ENCODE peak calls at places on chromosome 5, in four cellular contexts. S, W, M and Y are unnamed samples.

GRCh38 chr5:57780306-57780958 is 297.8 kb upstream of the ACTBL2 start:
- DNase-seq in S (peak; percentile 14), W (no peak), M (no peak), Y (peak; percentile 36)

GRCh38 chr5:89303033-89303480 is 420.1 kb upstream of the MEF2C start:
- DNase-seq in S (no peak), W (no peak), M (no peak), Y (no peak)

GRCh38 chr5:52876456-52876855 is 88.7 kb downstream of the ITGA1 start:
- DNase-seq in S (no peak), W (no peak), M (no peak), Y (no peak)

GRCh38 chr5:172769598-172770373 is 1.2 kb downstream of the DUSP1 start:
- DNase-seq in S (no peak), W (peak; percentile 54), M (peak; percentile 49), Y (no peak)

GRCh38 chr5:24073097-24073496 is 565.7 kb downstream of the PRDM9 start:
- DNase-seq in S (peak; percentile 93), W (no peak), M (no peak), Y (no peak)

GRCh38 chr5:154753792-154754191 is 1.4 kb upstream of the LARP1 start:
- DNase-seq in S (no peak), W (peak; percentile 98), M (no peak), Y (no peak)

GRCh38 chr5:108650997-108651396 is 96.7 kb upstream of the FER start:
- DNase-seq in S (peak; percentile 50), W (peak; percentile 80), M (no peak), Y (no peak)

GRCh38 chr5:23352437-23352836 is 155.0 kb upstream of the PRDM9 start:
- DNase-seq in S (peak; percentile 81), W (no peak), M (no peak), Y (peak; percentile 34)

GRCh38 chr5:44546283-44546682 is 157.1 kb upstream of the FGF10 start:
- DNase-seq in S (no peak), W (peak; percentile 86), M (no peak), Y (no peak)

GRCh38 chr5:179269781-179270543 is 75.3 kb downstream of the ADAMTS2 start:
- DNase-seq in S (no peak), W (peak; percentile 88), M (peak; percentile 74), Y (no peak)

GRCh38 chr5:32489791-32490581 is 45.4 kb upstream of the ZFR start:
- DNase-seq in S (peak; percentile 86), W (peak; percentile 89), M (peak; percentile 80), Y (peak; percentile 58)

GRCh38 chr5:68404246-68404645 is 188.7 kb downstream of the PIK3R1 start:
- DNase-seq in S (no peak), W (no peak), M (no peak), Y (no peak)

GRCh38 chr5:17081142-17081541 is 136.3 kb upstream of the BASP1 start:
- DNase-seq in S (no peak), W (peak; percentile 60), M (no peak), Y (no peak)

GRCh38 chr5:83467315-83468044 is 4.1 kb upstream of the VCAN start:
- DNase-seq in S (peak; percentile 2), W (peak; percentile 88), M (no peak), Y (no peak)

GRCh38 chr5:15384176-15384575 is 115.8 kb upstream of the FBXL7 start:
- DNase-seq in S (no peak), W (no peak), M (no peak), Y (no peak)

GRCh38 chr5:154309361-154309725 is 118.8 kb downstream of the GALNT10 start:
- DNase-seq in S (no peak), W (peak; percentile 87), M (no peak), Y (no peak)

GRCh38 chr5:142600611-142601360 is 85.1 kb downstream of the FGF1 start:
- DNase-seq in S (no peak), W (peak; percentile 70), M (no peak), Y (no peak)

GRCh38 chr5:67416133-67416937 is 219.7 kb upstream of the CD180 start:
- DNase-seq in S (no peak), W (no peak), M (no peak), Y (no peak)

GRCh38 chr5:1564182-1564748 is 40.5 kb upstream of the LPCAT1 start:
- DNase-seq in S (peak; percentile 85), W (peak; percentile 83), M (no peak), Y (peak; percentile 87)

GRCh38 chr5:168329302-168329701 is 37.9 kb downstream of the WWC1 start:
- DNase-seq in S (peak; percentile 57), W (no peak), M (no peak), Y (no peak)

GRCh38 chr5:113474100-113474700 is 14.1 kb downstream of the MCC start:
- DNase-seq in S (no peak), W (no peak), M (no peak), Y (no peak)

GRCh38 chr5:72292411-72292810 is 27.6 kb downstream of the MRPS27 start:
- DNase-seq in S (no peak), W (no peak), M (no peak), Y (no peak)

GRCh38 chr5:126544087-126544740 is 50.8 kb downstream of the ALDH7A1 start:
- DNase-seq in S (peak; percentile 44), W (peak; percentile 52), M (peak; percentile 30), Y (no peak)

GRCh38 chr5:110973510-110973909 is 98.0 kb upstream of the TSLP start:
- DNase-seq in S (no peak), W (no peak), M (no peak), Y (no peak)

GRCh38 chr5:127203818-127204217 is 86.8 kb upstream of the MEGF10 start:
- DNase-seq in S (peak; percentile 79), W (peak; percentile 64), M (no peak), Y (peak; percentile 90)

GRCh38 chr5:104598285-104598684 is 1035.7 kb upstream of the NUDT12 start:
- DNase-seq in S (no peak), W (no peak), M (no peak), Y (no peak)
- H3F3A ChIP-seq in S (no peaks in the 10 kb centered on the region), W (no peaks in the 10 kb centered on the region), M (no peaks in the 10 kb centered on the region), Y (no peaks in the 10 kb centered on the region)

GRCh38 chr5:119339344-119339743 is 16.5 kb upstream of the TNFAIP8 start:
- DNase-seq in S (no peak), W (no peak), M (no peak), Y (no peak)

GRCh38 chr5:119341452-119342349 is 14.1 kb upstream of the TNFAIP8 start:
- DNase-seq in S (no peak), W (no peak), M (no peak), Y (no peak)

GRCh38 chr5:119342414-119342813 is 13.4 kb upstream of the TNFAIP8 start:
- DNase-seq in S (no peak), W (no peak), M (no peak), Y (no peak)

GRCh38 chr5:119339965-119340364 is 15.9 kb upstream of the TNFAIP8 start:
- DNase-seq in S (no peak), W (no peak), M (no peak), Y (no peak)

GRCh38 chr5:119340597-119341218 is 15.1 kb upstream of the TNFAIP8 start:
- DNase-seq in S (no peak), W (no peak), M (no peak), Y (no peak)
- H3K4me1 ChIP-seq in S (no peaks in the 10 kb centered on the region), W (no peaks in the 10 kb centered on the region), M (no peaks in the 10 kb centered on the region), Y (no peaks in the 10 kb centered on the region)

GRCh38 chr5:56328753-56329560 is 95.8 kb upstream of the ANKRD55 start:
- DNase-seq in S (peak; percentile 67), W (peak; percentile 27), M (no peak), Y (peak; percentile 87)
- H3K27ac ChIP-seq in S (peak overlapping the region; percentile 73), W (no peak overlapping the region), M (peak overlapping the region; percentile 37), Y (peak overlapping the region; percentile 90)

GRCh38 chr5:139636975-139637408 is 11.2 kb upstream of the CXXC5 start:
- DNase-seq in S (peak; percentile 42), W (peak; percentile 64), M (no peak), Y (no peak)
- H3F3A ChIP-seq in S (no peaks in the 10 kb centered on the region), W (peaks cover 25% of the 10 kb centered on the region), M (peaks cover 38% of the 10 kb centered on the region), Y (peaks cover 49% of the 10 kb centered on the region)

GRCh38 chr5:131999041-131999440 is 12.4 kb downstream of the ACSL6 start:
- DNase-seq in S (no peak), W (no peak), M (no peak), Y (no peak)

GRCh38 chr5:131998431-131999040 is 12.9 kb downstream of the ACSL6 start:
- DNase-seq in S (no peak), W (no peak), M (no peak), Y (no peak)

GRCh38 chr5:131996210-131997025 is 15.0 kb downstream of the ACSL6 start:
- DNase-seq in S (peak; percentile 12), W (no peak), M (peak; percentile 34), Y (no peak)

GRCh38 chr5:131997727-131998117 is 13.7 kb downstream of the ACSL6 start:
- DNase-seq in S (no peak), W (no peak), M (no peak), Y (no peak)

DNA sequence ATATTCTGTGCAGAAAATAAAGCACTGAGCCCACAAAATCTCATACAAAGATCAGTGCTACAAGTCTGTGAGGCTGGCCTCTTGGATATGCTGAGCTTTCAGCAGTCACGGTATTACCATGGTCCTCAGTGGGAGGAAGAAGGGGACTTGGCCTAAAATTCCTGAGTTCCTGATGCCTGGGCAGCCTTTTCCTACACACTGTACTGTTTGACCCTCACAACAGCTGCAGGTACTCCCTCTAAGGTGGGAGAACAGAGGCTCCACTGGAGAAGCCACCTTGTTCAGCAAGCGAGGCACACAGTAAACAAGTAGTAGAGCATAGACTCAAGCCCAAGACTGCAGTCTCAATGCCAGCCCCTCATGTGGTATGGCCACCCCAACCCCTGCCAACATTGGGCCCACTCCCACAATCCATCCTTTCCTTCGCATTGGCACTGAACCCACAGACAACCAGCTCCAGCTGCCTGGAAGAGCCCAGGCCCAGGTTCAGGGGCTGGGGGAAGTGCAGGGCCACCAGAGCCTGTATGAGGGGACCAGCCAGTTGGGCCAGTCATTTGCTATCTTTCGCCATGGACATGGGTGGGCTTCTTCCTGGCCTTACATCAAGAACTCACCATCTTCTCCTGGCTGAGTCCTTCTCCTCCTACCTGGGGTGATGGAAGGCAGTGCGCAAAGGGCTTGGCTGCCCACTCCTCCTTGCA is 14.3 kb downstream of the ACSL6 start:
- DNase-seq in S (no peak), W (no peak), M (no peak), Y (no peak)
- H3K4me1 ChIP-seq in S (peaks cover 5% of the 10 kb centered on the region), W (no peaks in the 10 kb centered on the region), M (no peaks in the 10 kb centered on the region), Y (peaks cover 9% of the 10 kb centered on the region)

DNA sequence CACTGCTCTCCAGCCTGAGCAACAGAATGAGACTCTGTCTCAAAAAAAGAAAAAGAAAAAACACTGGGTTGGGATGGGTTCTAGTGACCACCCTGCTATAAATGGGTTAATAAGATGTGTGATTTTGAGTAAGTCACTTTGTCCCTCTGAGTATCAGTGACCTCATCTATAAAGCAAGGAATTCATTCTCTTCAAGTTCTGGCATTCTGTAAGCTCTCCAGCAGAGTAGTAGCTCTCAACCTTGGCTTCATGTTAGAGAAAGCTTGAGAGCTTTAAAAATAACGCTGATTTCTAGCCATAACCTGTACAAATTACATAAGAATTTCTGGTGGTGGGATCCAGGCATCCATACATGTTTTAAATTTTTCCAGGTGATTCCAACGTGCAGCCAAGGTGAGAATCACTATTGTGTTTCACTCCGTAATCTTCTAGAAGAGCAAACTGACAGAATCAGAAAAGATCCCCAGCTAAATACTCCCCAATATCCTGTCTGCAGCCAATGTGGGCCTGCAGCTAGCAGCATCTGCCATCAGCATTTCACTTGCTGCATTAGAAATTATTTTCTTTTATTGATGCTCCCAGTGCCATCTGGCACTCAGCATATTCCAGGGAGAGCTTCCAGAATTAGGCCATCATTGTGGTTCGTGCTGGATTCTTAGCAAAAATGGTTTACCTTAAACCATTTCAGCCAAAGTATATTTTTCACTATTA is 109.4 kb downstream of the FEM1C start:
- DNase-seq in S (no peak), W (no peak), M (no peak), Y (no peak)
- H3K27ac ChIP-seq in S (peak overlapping the region; percentile 67), W (no peak overlapping the region), M (no peak overlapping the region), Y (peak overlapping the region; percentile 83)